ENCODE peak calls at places on chromosome 2, in four cellular contexts. W is kidney, C is K562, F is fibroblast of lung. R is an unnamed sample.
A peak's percentile ranks its signal among the peaks of the same experiment; 100 is the strongest.

GRCh38 chr2:26640781-26641564 is at the start of gene CIB4:
- DNase-seq in W (no peak), C (no peak), F (no peak), R (no peak)

GRCh38 chr2:146591907-146592306 is 1252.9 kb upstream of the ACVR2A start:
- DNase-seq in W (no peak), C (no peak), F (no peak), R (no peak)

GRCh38 chr2:120264995-120265394 is 12.3 kb downstream of the RALB start:
- DNase-seq in W (no peak), C (no peak), F (no peak), R (no peak)

GRCh38 chr2:158797963-158798700 is 3.0 kb downstream of the DAPL1 start:
- DNase-seq in W (no peak), C (no peak), F (no peak), R (no peak)

GRCh38 chr2:156215656-156216055 is 116.9 kb downstream of the NR4A2 start:
- DNase-seq in W (no peak), C (no peak), F (no peak), R (no peak)

GRCh38 chr2:26632624-26633185 is 8.5 kb downstream of the CIB4 start:
- DNase-seq in W (peak; percentile 18), C (peak; percentile 11), F (no peak), R (no peak)

GRCh38 chr2:48693066-48693465 is 62.5 kb downstream of the LHCGR start:
- DNase-seq in W (no peak), C (no peak), F (no peak), R (no peak)

GRCh38 chr2:223692227-223692947 is 90.2 kb upstream of the SCG2 start:
- DNase-seq in W (no peak), C (peak; percentile 62), F (peak; percentile 74), R (peak; percentile 69)

GRCh38 chr2:176457486-176457885 is 188.2 kb downstream of the MTX2 start:
- DNase-seq in W (no peak), C (no peak), F (no peak), R (no peak)

GRCh38 chr2:123935405-123935804 is 89.7 kb upstream of the CNTNAP5 start:
- DNase-seq in W (no peak), C (no peak), F (no peak), R (no peak)

GRCh38 chr2:69780907-69781306 is 39.0 kb downstream of the ANXA4 start:
- DNase-seq in W (no peak), C (no peak), F (no peak), R (no peak)

GRCh38 chr2:113324684-113325160 is 46.0 kb upstream of the PAX8 start:
- DNase-seq in W (peak; percentile 78), C (peak; percentile 64), F (peak; percentile 67), R (peak; percentile 84)

DNA sequence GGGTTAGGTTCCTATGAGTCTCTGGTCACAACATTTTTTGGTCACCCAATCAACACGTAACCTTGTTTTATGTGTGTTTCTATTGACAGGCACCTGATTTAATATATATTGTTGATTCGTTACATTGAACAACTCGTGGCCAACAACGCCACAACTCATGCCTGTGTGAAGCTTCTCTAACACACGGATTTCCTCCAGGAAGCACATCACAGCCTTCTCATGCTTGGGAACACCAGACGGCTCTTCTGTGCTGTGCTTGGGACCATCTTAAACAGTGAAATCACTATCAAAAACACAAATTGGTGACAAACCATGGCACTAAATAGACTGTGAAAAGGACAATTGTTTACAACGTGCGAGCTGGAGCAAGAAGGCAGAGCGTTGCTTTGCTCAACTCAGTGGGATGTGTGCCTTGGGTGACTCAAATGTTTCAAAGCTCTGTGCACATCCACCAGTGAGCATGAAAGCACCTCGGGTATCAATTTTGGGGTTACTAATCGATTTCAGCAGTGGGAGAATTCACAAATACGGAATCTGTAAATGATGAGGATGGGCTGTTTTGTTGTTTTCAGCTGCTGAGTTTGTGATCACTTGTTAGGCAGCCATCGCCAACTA is 182.4 kb upstream of the ARL4C start:
- DNase-seq in W (no peak), C (no peak), F (peak; percentile 69), R (no peak)
- H3K9ac ChIP-seq in W (no peak overlapping the region), C (no peak overlapping the region), F (peak overlapping the region; percentile 11), R (no peak overlapping the region)

DNA sequence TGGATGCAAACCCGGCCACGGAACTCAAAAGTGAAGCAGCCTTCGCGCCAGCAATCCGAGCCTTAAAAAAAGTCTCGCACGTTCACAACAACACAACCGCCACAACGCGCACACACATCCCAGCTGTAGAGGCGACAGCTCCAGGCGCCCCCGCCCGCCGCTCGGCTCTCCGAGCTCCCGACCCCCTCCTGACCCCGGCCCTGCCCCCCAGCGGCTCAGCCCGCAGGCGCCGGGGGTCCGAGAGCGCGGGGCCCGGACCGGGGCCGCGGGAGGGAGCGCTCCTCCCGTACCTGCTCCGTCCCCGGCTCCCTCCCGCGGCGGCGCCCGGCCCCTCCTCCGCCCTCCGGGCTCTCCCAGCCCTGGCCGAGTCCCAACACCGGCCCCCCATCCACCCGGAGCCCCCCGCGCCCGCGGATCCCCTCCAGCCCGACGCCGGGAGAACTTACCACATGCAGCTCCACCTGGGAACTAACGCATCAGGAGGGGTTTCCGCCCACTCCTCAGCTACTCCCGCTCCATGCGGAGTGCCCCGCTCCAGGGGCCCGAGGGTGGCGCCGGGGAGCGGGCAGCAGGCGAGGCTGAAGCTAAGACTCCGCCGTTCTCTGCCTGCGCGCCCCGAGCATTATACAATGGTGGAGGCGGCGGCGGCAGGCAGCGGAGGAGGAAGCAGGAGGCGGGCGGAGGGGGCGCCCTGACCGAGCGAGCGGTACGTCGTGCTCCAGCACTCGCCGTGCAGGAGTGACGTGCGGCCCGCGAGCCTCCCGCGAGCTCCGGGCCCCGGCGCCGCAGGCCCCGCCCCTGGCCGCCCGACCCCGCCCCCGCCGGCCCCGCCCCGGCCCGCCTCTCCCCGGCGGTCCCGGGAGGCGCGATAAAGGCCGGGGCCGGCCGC is at the start of gene SERTAD2:
- DNase-seq in W (peak; percentile 98), C (peak; percentile 91), F (peak; percentile 85), R (peak; percentile 97)
- TF ChIP-seq CTCF in W (peak; percentile 11), C (peak; percentile 16), F (no peak), R (no peak)

GRCh38 chr2:187429989-187430388 is 18.1 kb downstream of the CALCRL start:
- DNase-seq in W (no peak), C (no peak), F (peak; percentile 50), R (no peak)
- H3K9ac ChIP-seq in W (no peak overlapping the region), C (no peak overlapping the region), F (no peak overlapping the region), R (peak overlapping the region; percentile 21)

GRCh38 chr2:37896319-37896718 is 28.8 kb upstream of the RMDN2 start:
- DNase-seq in W (no peak), C (peak; percentile 18), F (no peak), R (peak; percentile 28)
- TF ChIP-seq CTCF in W (peak; percentile 15), C (peak; percentile 9), F (no peak), R (peak; percentile 31)

GRCh38 chr2:30373881-30374302 is 73.2 kb upstream of the LCLAT1 start:
- DNase-seq in W (no peak), C (no peak), F (peak; percentile 52), R (no peak)
- H3K9ac ChIP-seq in W (no peak overlapping the region), C (no peak overlapping the region), F (no peak overlapping the region), R (no peak overlapping the region)